ENCODE peak calls at places on chromosomes 4 and X, in five cellular contexts. One of them, this sample, is unnamed.

GRCh38 chr4:118955515-118955914 is 66.9 kb downstream of the SYNPO2 start:
- DNase-seq in psoas muscle: no peak
- DNase-seq in lower lobe of right lung: no peak
- DNase-seq in naive thymus-derived CD4-positive, alpha-beta T cell: no peak
- DNase-seq in adipocyte: peak
- DNase-seq in this sample: no peak

GRCh38 chr4:122874194-122874593 is 47.6 kb downstream of the FGF2 start:
- DNase-seq in psoas muscle: no peak
- DNase-seq in lower lobe of right lung: no peak
- DNase-seq in naive thymus-derived CD4-positive, alpha-beta T cell: no peak
- DNase-seq in adipocyte: peak
- DNase-seq in this sample: no peak

GRCh38 chrX:105323951-105324350 is 103.5 kb upstream of the TEX13A start:
- DNase-seq in psoas muscle: no peak
- DNase-seq in lower lobe of right lung: no peak
- DNase-seq in naive thymus-derived CD4-positive, alpha-beta T cell: no peak
- DNase-seq in adipocyte: peak
- DNase-seq in this sample: no peak

GRCh38 chrX:148047216-148047615 is 66.1 kb downstream of the FMR1NB start:
- DNase-seq in psoas muscle: no peak
- DNase-seq in lower lobe of right lung: no peak
- DNase-seq in naive thymus-derived CD4-positive, alpha-beta T cell: no peak
- DNase-seq in adipocyte: no peak
- DNase-seq in this sample: no peak

GRCh38 chr4:47383829-47384427 is 79.6 kb downstream of the COMMD8 start:
- DNase-seq in psoas muscle: no peak
- DNase-seq in lower lobe of right lung: no peak
- DNase-seq in naive thymus-derived CD4-positive, alpha-beta T cell: no peak
- DNase-seq in adipocyte: peak
- DNase-seq in this sample: peak

GRCh38 chr4:156763511-156763910 is 208.1 kb downstream of the PDGFC start:
- DNase-seq in psoas muscle: no peak
- DNase-seq in lower lobe of right lung: no peak
- DNase-seq in naive thymus-derived CD4-positive, alpha-beta T cell: no peak
- DNase-seq in adipocyte: peak
- DNase-seq in this sample: no peak

GRCh38 chr4:4693258-4693657 is 151.4 kb upstream of the STX18 start:
- DNase-seq in psoas muscle: no peak
- DNase-seq in lower lobe of right lung: no peak
- DNase-seq in naive thymus-derived CD4-positive, alpha-beta T cell: no peak
- DNase-seq in adipocyte: no peak
- DNase-seq in this sample: no peak

GRCh38 chr4:155906554-155907247 is 3.2 kb downstream of the TDO2 start:
- DNase-seq in psoas muscle: no peak
- DNase-seq in lower lobe of right lung: no peak
- DNase-seq in naive thymus-derived CD4-positive, alpha-beta T cell: no peak
- DNase-seq in adipocyte: peak
- DNase-seq in this sample: no peak

GRCh38 chrX:96480081-96480480 is 204.6 kb upstream of the DIAPH2 start:
- DNase-seq in psoas muscle: no peak
- DNase-seq in lower lobe of right lung: no peak
- DNase-seq in naive thymus-derived CD4-positive, alpha-beta T cell: no peak
- DNase-seq in adipocyte: peak
- DNase-seq in this sample: no peak

GRCh38 chr4:18645356-18645755 is 623.8 kb upstream of the LCORL start:
- DNase-seq in psoas muscle: no peak
- DNase-seq in lower lobe of right lung: no peak
- DNase-seq in naive thymus-derived CD4-positive, alpha-beta T cell: no peak
- DNase-seq in adipocyte: no peak
- DNase-seq in this sample: no peak

GRCh38 chr4:99947608-99948007 is 1.2 kb upstream of the DNAJB14 start:
- DNase-seq in psoas muscle: no peak
- DNase-seq in lower lobe of right lung: no peak
- DNase-seq in naive thymus-derived CD4-positive, alpha-beta T cell: no peak
- DNase-seq in adipocyte: peak
- DNase-seq in this sample: no peak

GRCh38 chr4:73679836-73680235 is 59.6 kb upstream of the RASSF6 start:
- DNase-seq in psoas muscle: no peak
- DNase-seq in lower lobe of right lung: no peak
- DNase-seq in naive thymus-derived CD4-positive, alpha-beta T cell: no peak
- DNase-seq in adipocyte: no peak
- DNase-seq in this sample: no peak

GRCh38 chrX:107454302-107454701 is 4.8 kb downstream of the FRMPD3 start:
- DNase-seq in psoas muscle: no peak
- DNase-seq in lower lobe of right lung: no peak
- DNase-seq in naive thymus-derived CD4-positive, alpha-beta T cell: no peak
- DNase-seq in adipocyte: no peak
- DNase-seq in this sample: no peak

GRCh38 chr4:123603165-123603564 is 206.6 kb downstream of the SPRY1 start:
- DNase-seq in psoas muscle: no peak
- DNase-seq in lower lobe of right lung: no peak
- DNase-seq in naive thymus-derived CD4-positive, alpha-beta T cell: no peak
- DNase-seq in adipocyte: no peak
- DNase-seq in this sample: no peak

GRCh38 chrX:103464774-103465117 is 54.5 kb downstream of the RAB40A start:
- DNase-seq in psoas muscle: peak
- DNase-seq in lower lobe of right lung: peak
- DNase-seq in naive thymus-derived CD4-positive, alpha-beta T cell: peak
- DNase-seq in adipocyte: peak
- DNase-seq in this sample: peak

GRCh38 chr4:10023050-10023419 is 1.7 kb upstream of the SLC2A9 start:
- DNase-seq in psoas muscle: no peak
- DNase-seq in lower lobe of right lung: no peak
- DNase-seq in naive thymus-derived CD4-positive, alpha-beta T cell: no peak
- DNase-seq in adipocyte: no peak
- DNase-seq in this sample: no peak

GRCh38 chr4:55887594-55887993 is 34.1 kb downstream of the EXOC1 start:
- DNase-seq in psoas muscle: no peak
- DNase-seq in lower lobe of right lung: no peak
- DNase-seq in naive thymus-derived CD4-positive, alpha-beta T cell: no peak
- DNase-seq in adipocyte: no peak
- DNase-seq in this sample: no peak

GRCh38 chrX:119503484-119503861 is 35.2 kb downstream of the SLC25A5 start:
- DNase-seq in psoas muscle: peak
- DNase-seq in lower lobe of right lung: peak
- DNase-seq in naive thymus-derived CD4-positive, alpha-beta T cell: no peak
- DNase-seq in adipocyte: peak
- DNase-seq in this sample: no peak

GRCh38 chrX:129701624-129702069 is 37.1 kb upstream of the XPNPEP2 start:
- DNase-seq in psoas muscle: peak
- DNase-seq in lower lobe of right lung: no peak
- DNase-seq in naive thymus-derived CD4-positive, alpha-beta T cell: no peak
- DNase-seq in adipocyte: no peak
- DNase-seq in this sample: no peak

GRCh38 chr4:122099896-122100295 is 52.2 kb upstream of the BLTP1 start:
- DNase-seq in psoas muscle: no peak
- DNase-seq in lower lobe of right lung: no peak
- DNase-seq in naive thymus-derived CD4-positive, alpha-beta T cell: no peak
- DNase-seq in adipocyte: peak
- DNase-seq in this sample: no peak

GRCh38 chrX:2767631-2768455 is 16.0 kb downstream of the XG start:
- DNase-seq in psoas muscle: peak
- DNase-seq in lower lobe of right lung: peak
- DNase-seq in naive thymus-derived CD4-positive, alpha-beta T cell: no peak
- DNase-seq in adipocyte: peak
- DNase-seq in this sample: no peak

GRCh38 chr4:149999485-150000074 is 78.7 kb upstream of the DCLK2 start:
- DNase-seq in psoas muscle: no peak
- DNase-seq in lower lobe of right lung: no peak
- DNase-seq in naive thymus-derived CD4-positive, alpha-beta T cell: no peak
- DNase-seq in adipocyte: peak
- DNase-seq in this sample: peak

GRCh38 chr4:2837904-2838496 is 5.6 kb upstream of the ADD1 start:
- DNase-seq in psoas muscle: no peak
- DNase-seq in lower lobe of right lung: peak
- DNase-seq in naive thymus-derived CD4-positive, alpha-beta T cell: peak
- DNase-seq in adipocyte: peak
- DNase-seq in this sample: peak

GRCh38 chr4:126647756-126648396 is 984.9 kb upstream of the INTU start:
- DNase-seq in psoas muscle: no peak
- DNase-seq in lower lobe of right lung: no peak
- DNase-seq in naive thymus-derived CD4-positive, alpha-beta T cell: no peak
- DNase-seq in adipocyte: peak
- DNase-seq in this sample: peak

GRCh38 chrX:31209005-31209612 is 137.3 kb upstream of the FTHL17 start:
- DNase-seq in psoas muscle: no peak
- DNase-seq in lower lobe of right lung: no peak
- DNase-seq in naive thymus-derived CD4-positive, alpha-beta T cell: no peak
- DNase-seq in adipocyte: peak
- DNase-seq in this sample: no peak

GRCh38 chr4:7539659-7540058 is 104.9 kb upstream of the PSAPL1 start:
- DNase-seq in psoas muscle: no peak
- DNase-seq in lower lobe of right lung: no peak
- DNase-seq in naive thymus-derived CD4-positive, alpha-beta T cell: peak
- DNase-seq in adipocyte: no peak
- DNase-seq in this sample: peak

GRCh38 chr4:148514041-148514440 is 71.8 kb upstream of the NR3C2 start:
- DNase-seq in psoas muscle: no peak
- DNase-seq in lower lobe of right lung: no peak
- DNase-seq in naive thymus-derived CD4-positive, alpha-beta T cell: no peak
- DNase-seq in adipocyte: no peak
- DNase-seq in this sample: no peak

GRCh38 chrX:110327336-110327735 is 9.5 kb upstream of the AMMECR1 start:
- DNase-seq in psoas muscle: no peak
- DNase-seq in lower lobe of right lung: no peak
- DNase-seq in naive thymus-derived CD4-positive, alpha-beta T cell: no peak
- DNase-seq in adipocyte: no peak
- DNase-seq in this sample: no peak

GRCh38 chrX:74363914-74364313 is 57.4 kb upstream of the SLC16A2 start:
- DNase-seq in psoas muscle: no peak
- DNase-seq in lower lobe of right lung: no peak
- DNase-seq in naive thymus-derived CD4-positive, alpha-beta T cell: no peak
- DNase-seq in adipocyte: no peak
- DNase-seq in this sample: no peak

GRCh38 chr4:86582453-86582852 is 11.7 kb upstream of the PTPN13 start:
- DNase-seq in psoas muscle: no peak
- DNase-seq in lower lobe of right lung: no peak
- DNase-seq in naive thymus-derived CD4-positive, alpha-beta T cell: no peak
- DNase-seq in adipocyte: no peak
- DNase-seq in this sample: no peak
- H3K4me3 ChIP-seq in psoas muscle: no peak
- H3K4me3 ChIP-seq in lower lobe of right lung: peak
- H3K4me3 ChIP-seq in naive thymus-derived CD4-positive, alpha-beta T cell: no peak
- H3K4me3 ChIP-seq in adipocyte: peak
- H3K4me3 ChIP-seq in this sample: no peak

DNA sequence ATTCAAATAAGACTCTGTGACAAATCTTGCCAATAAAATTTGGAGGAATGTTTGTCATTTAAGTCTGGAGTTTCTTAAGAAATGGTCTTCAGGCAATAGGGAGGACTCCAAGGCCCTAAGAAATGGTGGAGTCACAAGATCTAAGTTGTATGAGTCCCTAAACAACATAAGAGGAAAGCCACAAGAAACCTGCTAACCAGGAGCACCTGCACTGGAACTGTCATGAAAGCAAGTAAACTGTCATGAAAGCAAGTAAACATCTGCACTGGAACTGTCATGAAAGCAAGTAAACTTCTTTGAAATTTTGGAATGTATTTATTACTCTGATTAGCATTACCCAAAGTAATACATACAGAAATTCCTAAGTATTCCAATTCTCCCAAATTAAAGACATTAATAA is 3.5 kb downstream of the CNOT6L start:
- DNase-seq in psoas muscle: no peak
- DNase-seq in lower lobe of right lung: no peak
- DNase-seq in naive thymus-derived CD4-positive, alpha-beta T cell: no peak
- DNase-seq in adipocyte: no peak
- DNase-seq in this sample: peak
- H3K4me3 ChIP-seq in psoas muscle: no peak
- H3K4me3 ChIP-seq in lower lobe of right lung: no peak
- H3K4me3 ChIP-seq in naive thymus-derived CD4-positive, alpha-beta T cell: no peak
- H3K4me3 ChIP-seq in adipocyte: no peak
- H3K4me3 ChIP-seq in this sample: peak

GRCh38 chr4:112516401-112517066 is 554 bp upstream of the NEUROG2 start:
- DNase-seq in psoas muscle: peak
- DNase-seq in lower lobe of right lung: no peak
- DNase-seq in naive thymus-derived CD4-positive, alpha-beta T cell: no peak
- DNase-seq in adipocyte: no peak
- DNase-seq in this sample: no peak
- H3K4me3 ChIP-seq in psoas muscle: peak
- H3K4me3 ChIP-seq in lower lobe of right lung: peak
- H3K4me3 ChIP-seq in naive thymus-derived CD4-positive, alpha-beta T cell: no peak
- H3K4me3 ChIP-seq in adipocyte: no peak
- H3K4me3 ChIP-seq in this sample: no peak

GRCh38 chr4:153345011-153345981 is 808 bp downstream of the MND1 start:
- DNase-seq in psoas muscle: peak
- DNase-seq in lower lobe of right lung: peak
- DNase-seq in naive thymus-derived CD4-positive, alpha-beta T cell: peak
- DNase-seq in adipocyte: peak
- DNase-seq in this sample: peak

GRCh38 chr4:153346031-153346430 is 1.5 kb downstream of the MND1 start:
- DNase-seq in psoas muscle: no peak
- DNase-seq in lower lobe of right lung: no peak
- DNase-seq in naive thymus-derived CD4-positive, alpha-beta T cell: no peak
- DNase-seq in adipocyte: no peak
- DNase-seq in this sample: no peak

GRCh38 chr4:153347117-153347516 is 2.6 kb downstream of the MND1 start:
- DNase-seq in psoas muscle: no peak
- DNase-seq in lower lobe of right lung: no peak
- DNase-seq in naive thymus-derived CD4-positive, alpha-beta T cell: no peak
- DNase-seq in adipocyte: no peak
- DNase-seq in this sample: no peak

GRCh38 chr4:153348006-153348405 is 3.5 kb downstream of the MND1 start:
- DNase-seq in psoas muscle: no peak
- DNase-seq in lower lobe of right lung: no peak
- DNase-seq in naive thymus-derived CD4-positive, alpha-beta T cell: no peak
- DNase-seq in adipocyte: no peak
- DNase-seq in this sample: peak

GRCh38 chr4:153346563-153346962 is 2.1 kb downstream of the MND1 start:
- DNase-seq in psoas muscle: no peak
- DNase-seq in lower lobe of right lung: no peak
- DNase-seq in naive thymus-derived CD4-positive, alpha-beta T cell: no peak
- DNase-seq in adipocyte: peak
- DNase-seq in this sample: no peak
- H3K4me3 ChIP-seq in psoas muscle: no peak
- H3K4me3 ChIP-seq in lower lobe of right lung: no peak
- H3K4me3 ChIP-seq in naive thymus-derived CD4-positive, alpha-beta T cell: no peak
- H3K4me3 ChIP-seq in adipocyte: no peak
- H3K4me3 ChIP-seq in this sample: peak

GRCh38 chrX:37803057-37803456 is 23.2 kb downstream of the CYBB start:
- DNase-seq in psoas muscle: no peak
- DNase-seq in lower lobe of right lung: no peak
- DNase-seq in naive thymus-derived CD4-positive, alpha-beta T cell: no peak
- DNase-seq in adipocyte: no peak
- DNase-seq in this sample: no peak

GRCh38 chrX:37796805-37797204 is 16.9 kb downstream of the CYBB start:
- DNase-seq in psoas muscle: no peak
- DNase-seq in lower lobe of right lung: peak
- DNase-seq in naive thymus-derived CD4-positive, alpha-beta T cell: no peak
- DNase-seq in adipocyte: no peak
- DNase-seq in this sample: peak

GRCh38 chrX:37796302-37796701 is 16.4 kb downstream of the CYBB start:
- DNase-seq in psoas muscle: no peak
- DNase-seq in lower lobe of right lung: no peak
- DNase-seq in naive thymus-derived CD4-positive, alpha-beta T cell: no peak
- DNase-seq in adipocyte: no peak
- DNase-seq in this sample: no peak

GRCh38 chrX:37800762-37801161 is 20.9 kb downstream of the CYBB start:
- DNase-seq in psoas muscle: no peak
- DNase-seq in lower lobe of right lung: no peak
- DNase-seq in naive thymus-derived CD4-positive, alpha-beta T cell: no peak
- DNase-seq in adipocyte: no peak
- DNase-seq in this sample: no peak

GRCh38 chrX:37802028-37802427 is 22.2 kb downstream of the CYBB start:
- DNase-seq in psoas muscle: no peak
- DNase-seq in lower lobe of right lung: no peak
- DNase-seq in naive thymus-derived CD4-positive, alpha-beta T cell: no peak
- DNase-seq in adipocyte: peak
- DNase-seq in this sample: no peak
- H3K4me3 ChIP-seq in psoas muscle: no peak
- H3K4me3 ChIP-seq in lower lobe of right lung: no peak
- H3K4me3 ChIP-seq in naive thymus-derived CD4-positive, alpha-beta T cell: no peak
- H3K4me3 ChIP-seq in adipocyte: no peak
- H3K4me3 ChIP-seq in this sample: no peak

This sample was measured in Jurkat, Clone E6-1.